ENCODE peak calls at places on chromosome 7, in six cellular contexts. L is mesothelial cell of epicardium, N is NCI-H1092 treated with DMSO at 0.1 percent for 48 hours, K is AG08396, W is fibroblast of the conjunctiva, M is ACHN. O is an unnamed sample.

GRCh38 chr7:96188623-96188991 is 133.3 kb downstream of the SLC25A13 start:
- DNase-seq in L (no peak), N (no peak), K (no peak), W (no peak), M (no peak), O (no peak)

GRCh38 chr7:158573310-158573709 is 14.3 kb downstream of the PTPRN2 start:
- DNase-seq in L (no peak), N (no peak), K (no peak), W (no peak), M (no peak), O (no peak)

GRCh38 chr7:151505836-151506468 is 13.7 kb downstream of the RHEB start:
- DNase-seq in L (no peak), N (no peak), K (no peak), W (no peak), M (no peak), O (no peak)

GRCh38 chr7:69213882-69214281 is 384.4 kb upstream of the AUTS2 start:
- DNase-seq in L (no peak), N (no peak), K (no peak), W (no peak), M (no peak), O (no peak)

GRCh38 chr7:2312272-2312929 is 1.8 kb downstream of the SNX8 start:
- DNase-seq in L (no peak), N (no peak), K (no peak), W (no peak), M (no peak), O (no peak)

GRCh38 chr7:2031496-2031895 is 201.2 kb downstream of the MAD1L1 start:
- DNase-seq in L (no peak), N (no peak), K (no peak), W (no peak), M (no peak), O (no peak)

GRCh38 chr7:151246161-151247015 is 2.1 kb downstream of the SMARCD3 start:
- DNase-seq in L (no peak), N (no peak), K (no peak), W (no peak), M (no peak), O (no peak)

GRCh38 chr7:100887186-100887954 is 2.1 kb downstream of the UFSP1 start:
- DNase-seq in L (no peak), N (no peak), K (no peak), W (no peak), M (no peak), O (no peak)

GRCh38 chr7:138259675-138260074 is 183.4 kb downstream of the AKR1D1 start:
- DNase-seq in L (no peak), N (no peak), K (no peak), W (no peak), M (no peak), O (no peak)

GRCh38 chr7:44338600-44338999 is 13.2 kb upstream of the CAMK2B start:
- DNase-seq in L (no peak), N (no peak), K (no peak), W (no peak), M (no peak), O (no peak)

O was measured in NCI-H1048.